ENCODE peak calls at places on chromosomes 6 and 20, in four cellular contexts. M, A, S and Q are unnamed samples.

GRCh38 chr20:38434310-38434741 is 802 bp downstream of the SNHG17 start:
- DNase-seq in M (no peak), A (no peak), S (no peak), Q (no peak)

GRCh38 chr20:32241807-32242206 is 34.1 kb downstream of the POFUT1 start:
- DNase-seq in M (no peak), A (no peak), S (no peak), Q (no peak)

GRCh38 chr6:41970436-41970846 is 28.8 kb upstream of the CCND3 start:
- DNase-seq in M (no peak), A (no peak), S (no peak), Q (no peak)

GRCh38 chr20:10306440-10307358 is 88.1 kb downstream of the SNAP25 start:
- DNase-seq in M (no peak), A (no peak), S (no peak), Q (peak)

GRCh38 chr6:134689676-134690447 is 260.0 kb downstream of the ALDH8A1 start:
- DNase-seq in M (no peak), A (no peak), S (peak), Q (no peak)

GRCh38 chr6:26215200-26216014 is 128.2 kb downstream of the HFE start:
- DNase-seq in M (no peak), A (no peak), S (no peak), Q (no peak)

GRCh38 chr6:119078449-119079287 is at the start of gene FAM184A:
- DNase-seq in M (peak), A (peak), S (peak), Q (no peak)

GRCh38 chr20:52129611-52130010 is 62.0 kb downstream of the ZFP64 start:
- DNase-seq in M (no peak), A (no peak), S (no peak), Q (no peak)

GRCh38 chr6:143222758-143223334 is 162.2 kb downstream of the AIG1 start:
- DNase-seq in M (no peak), A (no peak), S (no peak), Q (no peak)

GRCh38 chr6:75932067-75932466 is 140.4 kb downstream of the IMPG1 start:
- DNase-seq in M (peak), A (no peak), S (peak), Q (no peak)

GRCh38 chr20:45392733-45393132 is 14.6 kb upstream of the TP53TG5 start:
- DNase-seq in M (no peak), A (no peak), S (no peak), Q (no peak)
- TF ChIP-seq CTCF in M (no peak), A (no peak), S (peak), Q (no peak)

GRCh38 chr6:130677766-130678165 is 149.4 kb upstream of the SMLR1 start:
- DNase-seq in M (no peak), A (no peak), S (no peak), Q (no peak)

GRCh38 chr6:130676773-130677144 is 150.4 kb upstream of the SMLR1 start:
- DNase-seq in M (no peak), A (no peak), S (no peak), Q (no peak)

GRCh38 chr6:130677312-130677711 is 149.9 kb upstream of the SMLR1 start:
- DNase-seq in M (no peak), A (no peak), S (no peak), Q (no peak)

GRCh38 chr6:130675072-130675471 is 152.1 kb upstream of the SMLR1 start:
- DNase-seq in M (no peak), A (no peak), S (no peak), Q (no peak)

GRCh38 chr6:130676077-130676772 is 151.0 kb upstream of the SMLR1 start:
- DNase-seq in M (no peak), A (no peak), S (no peak), Q (no peak)
- TF ChIP-seq CTCF in M (no peak), A (no peak), S (no peak), Q (no peak)

GRCh38 chr20:35395728-35396127 is 16.0 kb downstream of the UQCC1 start:
- DNase-seq in M (no peak), A (no peak), S (no peak), Q (peak)
- TF ChIP-seq CTCF in M (no peak), A (no peak), S (no peak), Q (peak)

GRCh38 chr6:21523652-21524051 is 69.9 kb upstream of the SOX4 start:
- DNase-seq in M (no peak), A (no peak), S (no peak), Q (no peak)

GRCh38 chr6:21527731-21528130 is 65.8 kb upstream of the SOX4 start:
- DNase-seq in M (no peak), A (no peak), S (no peak), Q (no peak)

GRCh38 chr6:21522007-21522758 is 71.4 kb upstream of the SOX4 start:
- DNase-seq in M (no peak), A (no peak), S (no peak), Q (no peak)

GRCh38 chr6:21526974-21527373 is 66.6 kb upstream of the SOX4 start:
- DNase-seq in M (no peak), A (no peak), S (no peak), Q (no peak)

DNA sequence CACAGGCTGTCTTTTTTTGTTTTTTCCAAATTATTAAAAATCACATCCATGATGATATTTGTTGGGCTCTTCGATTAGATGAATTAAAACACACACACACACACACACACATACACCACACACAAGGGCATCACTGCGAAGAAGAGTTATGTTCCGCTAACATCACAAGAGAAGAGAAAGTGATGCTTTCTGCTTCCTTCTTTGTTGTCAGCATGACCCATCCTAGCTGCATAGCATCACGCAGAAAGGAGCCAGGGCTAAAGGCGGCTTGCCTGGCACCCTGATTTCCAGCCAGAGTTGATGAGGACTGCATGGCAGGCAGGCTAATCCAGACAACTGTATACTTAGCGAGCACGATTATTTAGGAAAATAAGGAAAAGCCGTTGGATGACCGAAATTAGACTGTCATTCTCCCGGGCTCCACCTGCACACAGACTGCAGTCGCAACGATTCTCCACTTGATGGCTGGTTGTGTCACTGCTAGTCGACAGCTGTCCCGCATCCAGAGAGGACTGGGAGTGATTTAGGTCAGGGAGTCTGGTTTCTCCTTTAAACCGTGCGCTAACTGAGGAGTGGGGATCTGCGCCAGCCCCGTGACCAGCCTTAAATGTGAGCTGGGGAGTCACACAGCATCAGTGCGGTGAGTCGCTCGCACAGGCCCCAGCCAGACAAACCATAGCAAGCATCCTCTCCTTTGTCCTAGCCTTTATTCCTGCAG is 70.6 kb upstream of the SOX4 start:
- DNase-seq in M (no peak), A (no peak), S (no peak), Q (no peak)
- TF ChIP-seq CTCF in M (peak), A (no peak), S (peak), Q (no peak)

DNA sequence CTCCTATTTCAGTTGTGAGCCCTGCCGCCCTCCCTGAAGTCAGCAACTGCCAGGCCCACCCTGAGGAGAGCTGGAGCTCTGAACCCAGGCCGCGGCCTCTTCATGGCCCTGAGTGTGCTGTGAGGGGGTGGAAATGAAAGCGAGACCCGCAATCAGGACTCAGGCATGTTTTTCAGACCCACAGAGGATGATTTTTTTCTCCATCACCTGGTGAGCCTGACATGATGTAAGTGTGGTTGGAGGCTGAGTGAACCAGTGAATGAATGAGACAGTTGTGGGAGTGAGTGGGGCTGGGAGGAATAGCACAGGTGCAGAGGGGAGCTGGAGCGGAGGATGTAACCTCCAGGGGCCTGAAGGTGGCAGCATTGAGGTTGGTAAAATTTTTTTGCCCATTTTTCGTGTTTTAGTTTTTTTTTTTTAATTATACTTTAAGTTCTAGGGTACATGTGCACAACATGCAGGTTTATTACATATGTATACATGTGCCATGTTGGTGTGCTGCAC is 18.3 kb downstream of the RAET1L start:
- DNase-seq in M (no peak), A (peak), S (no peak), Q (no peak)
- TF ChIP-seq CTCF in M (peak), A (peak), S (peak), Q (peak)

GRCh38 chr20:43514062-43514971 is 6.8 kb downstream of the L3MBTL1 start:
- DNase-seq in M (peak), A (peak), S (peak), Q (peak)
- TF ChIP-seq CTCF in M (peak), A (peak), S (peak), Q (peak)

GRCh38 chr6:120147218-120147871 is 797.8 kb upstream of the MAN1A1 start:
- DNase-seq in M (no peak), A (no peak), S (no peak), Q (no peak)
- TF ChIP-seq CTCF in M (no peak), A (no peak), S (no peak), Q (no peak)